ENCODE peak calls at places on chromosomes 3 and 15, in five cellular contexts. X is HepG2, Q is GM12878, W is H1, M is K562. G is an unnamed sample.

GRCh38 chr15:36912311-36912712 is 188.0 kb downstream of the MEIS2 start:
- DNase-seq in X (no peak), M (no peak), Q (no peak), W (no peak), G (no peak)

GRCh38 chr3:170689218-170689874 is 103.5 kb upstream of the SLC7A14 start:
- DNase-seq in M (no peak), W (peak), Q (no peak), X (no peak), G (peak)

GRCh38 chr15:89401636-89402252 is 67.1 kb upstream of the POLG start:
- DNase-seq in W (no peak), M (no peak), X (no peak), Q (no peak), G (no peak)

GRCh38 chr15:71538922-71539321 is 271.4 kb upstream of the NR2E3 start:
- DNase-seq in M (no peak), X (no peak), W (no peak), Q (no peak), G (no peak)

GRCh38 chr3:127551971-127552370 is 38.6 kb downstream of the TPRA1 start:
- DNase-seq in Q (no peak), W (no peak), M (no peak), X (no peak), G (peak)

GRCh38 chr3:143168518-143169192 is 49.1 kb downstream of the CHST2 start:
- DNase-seq in W (no peak), X (no peak), M (peak), Q (no peak), G (no peak)

GRCh38 chr3:183975981-183976662 is 41.6 kb downstream of the ABCC5 start:
- DNase-seq in X (no peak), Q (no peak), M (peak), W (no peak), G (no peak)

GRCh38 chr3:123803521-123803920 is 80.6 kb downstream of the MYLK start:
- DNase-seq in W (no peak), Q (no peak), X (no peak), M (no peak), G (no peak)

GRCh38 chr15:69631978-69632377 is 179.4 kb downstream of the RPLP1 start:
- DNase-seq in X (no peak), M (no peak), Q (no peak), W (no peak), G (peak)

GRCh38 chr3:62433396-62433795 is 60.0 kb upstream of the FEZF2 start:
- DNase-seq in W (no peak), Q (no peak), X (no peak), M (no peak), G (no peak)

GRCh38 chr15:63044645-63045437 is 2.3 kb downstream of the TPM1 start:
- DNase-seq in M (no peak), Q (no peak), W (no peak), X (no peak), G (no peak)

GRCh38 chr3:126208618-126209256 is 28.4 kb upstream of the ALDH1L1 start:
- DNase-seq in W (no peak), M (no peak), Q (no peak), X (peak), G (peak)

GRCh38 chr15:42107483-42107882 is 13.1 kb upstream of the PLA2G4D start:
- DNase-seq in W (no peak), M (no peak), X (no peak), Q (no peak), G (no peak)

GRCh38 chr3:3705090-3705775 is 94.0 kb upstream of the LRRN1 start:
- DNase-seq in M (no peak), W (no peak), Q (no peak), X (no peak), G (no peak)

GRCh38 chr3:3699407-3699806 is 99.8 kb upstream of the LRRN1 start:
- DNase-seq in W (no peak), Q (no peak), X (no peak), M (no peak), G (no peak)

GRCh38 chr3:3701949-3702348 is 97.3 kb upstream of the LRRN1 start:
- DNase-seq in M (no peak), W (no peak), X (no peak), Q (no peak), G (no peak)

DNA sequence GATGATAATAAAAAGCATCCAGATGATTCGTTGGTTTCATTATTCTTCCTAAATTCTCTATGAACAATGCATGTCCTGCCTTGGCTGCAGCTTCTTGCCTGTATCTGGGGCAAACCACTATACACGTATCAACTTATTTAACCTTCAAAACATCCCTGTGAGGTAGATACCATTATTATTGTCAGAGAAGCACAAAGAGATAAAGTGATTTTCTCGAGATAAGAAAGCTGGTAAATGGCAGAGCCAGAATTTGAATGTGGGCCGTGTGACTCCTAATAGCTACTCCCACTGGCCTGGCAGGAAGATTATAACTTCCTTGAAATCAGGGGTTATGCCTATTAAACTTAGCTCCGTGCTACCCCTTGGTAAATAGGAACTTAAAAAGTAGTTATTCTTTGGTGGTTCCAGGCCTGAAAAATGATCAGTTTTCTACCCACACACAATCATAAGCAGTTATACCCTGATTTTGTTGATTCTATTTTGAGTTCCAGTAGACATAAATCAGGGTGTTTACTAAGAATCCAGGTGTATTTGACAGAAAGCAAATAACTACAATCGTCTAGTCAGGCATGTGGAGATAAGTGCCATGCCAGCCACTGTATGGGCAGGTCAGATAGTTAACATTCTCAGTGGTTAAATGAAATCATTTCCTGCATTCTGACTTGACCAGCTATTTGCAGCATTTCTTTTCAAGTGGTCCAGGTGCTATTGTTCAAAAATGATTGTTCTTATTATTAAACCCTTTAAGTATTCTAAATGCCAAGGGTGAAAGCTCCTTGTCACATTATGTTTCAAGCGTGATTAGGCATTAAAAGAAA is 99.2 kb upstream of the LRRN1 start:
- DNase-seq in X (no peak), W (no peak), Q (no peak), M (no peak), G (no peak)
- TF ChIP-seq SIN3A in X (no peak), W (no peak), Q (no peak), M (no peak), G (no peak)

GRCh38 chr3:138113309-138113708 is 2.1 kb downstream of the DZIP1L start:
- DNase-seq in W (no peak), X (no peak), M (no peak), Q (no peak), G (no peak)
- TF ChIP-seq TAF1 in W (no peak), X (no peak), M (no peak), Q (no peak), G (no peak)

GRCh38 chr3:38738630-38739395 is 77.2 kb downstream of the SCN10A start:
- DNase-seq in Q (no peak), M (peak), W (peak), X (peak), G (peak)

GRCh38 chr3:38742551-38742950 is 73.5 kb downstream of the SCN10A start:
- DNase-seq in X (no peak), M (no peak), W (no peak), Q (no peak), G (no peak)

GRCh38 chr3:38739396-38739689 is 76.7 kb downstream of the SCN10A start:
- DNase-seq in M (peak), W (no peak), Q (no peak), X (no peak), G (no peak)

GRCh38 chr3:38739931-38740330 is 76.1 kb downstream of the SCN10A start:
- DNase-seq in Q (no peak), X (no peak), W (no peak), M (no peak), G (no peak)
- TF ChIP-seq SIN3A in Q (no peak), X (no peak), W (no peak), M (no peak), G (no peak)

GRCh38 chr3:154749514-154749913 is 319.5 kb upstream of the GPR149 start:
- DNase-seq in W (no peak), Q (no peak), M (no peak), X (no peak), G (no peak)

GRCh38 chr3:154743418-154743817 is 313.4 kb upstream of the GPR149 start:
- DNase-seq in X (no peak), W (no peak), Q (no peak), M (no peak), G (no peak)

GRCh38 chr3:154745122-154745521 is 315.1 kb upstream of the GPR149 start:
- DNase-seq in Q (no peak), M (no peak), W (no peak), X (no peak), G (no peak)

GRCh38 chr3:154745925-154746324 is 315.9 kb upstream of the GPR149 start:
- DNase-seq in X (no peak), M (no peak), Q (no peak), W (no peak), G (peak)
- TF ChIP-seq TAF1 in X (no peak), M (no peak), Q (no peak), W (no peak), G (no peak)

G was measured in SK-N-SH.